ENCODE peak calls at places on chromosomes 13 and 19, in four cellular contexts. C, S, T and U are unnamed samples.
A peak's percentile ranks its signal among the peaks of the same experiment; 100 is the strongest.

GRCh38 chr19:45306522-45307027 is 16.1 kb downstream of the CKM start:
- DNase-seq in C (no peak), S (no peak), T (peak; percentile 34), U (no peak)

GRCh38 chr13:50366488-50367174 is 351.4 kb downstream of the KCNRG start:
- DNase-seq in C (no peak), S (no peak), T (no peak), U (no peak)

GRCh38 chr13:91417660-91418325 is 19.4 kb downstream of the GPC5 start:
- DNase-seq in C (no peak), S (no peak), T (no peak), U (no peak)

GRCh38 chr13:44313674-44314073 is 60.0 kb upstream of the SERP2 start:
- DNase-seq in C (peak; percentile 93), S (no peak), T (no peak), U (peak; percentile 80)

GRCh38 chr13:79528356-79528755 is 47.4 kb downstream of the NDFIP2 start:
- DNase-seq in C (no peak), S (no peak), T (no peak), U (no peak)

GRCh38 chr13:23993439-23993980 is 96.2 kb upstream of the C1QTNF9B start:
- DNase-seq in C (no peak), S (no peak), T (no peak), U (no peak)

GRCh38 chr13:76711515-76712182 is 174.6 kb downstream of the KCTD12 start:
- DNase-seq in C (no peak), S (no peak), T (no peak), U (no peak)

GRCh38 chr13:23609414-23610186 is 39.4 kb downstream of the TNFRSF19 start:
- DNase-seq in C (no peak), S (no peak), T (no peak), U (no peak)

GRCh38 chr19:42178791-42179500 is 38.5 kb downstream of the DEDD2 start:
- DNase-seq in C (no peak), S (no peak), T (peak; percentile 76), U (no peak)

GRCh38 chr19:38549061-38549460 is 68.7 kb downstream of the MAP4K1 start:
- DNase-seq in C (no peak), S (no peak), T (no peak), U (no peak)

GRCh38 chr13:30804474-30804873 is 69.1 kb downstream of the ALOX5AP start:
- DNase-seq in C (no peak), S (no peak), T (no peak), U (no peak)

GRCh38 chr19:2274937-2275535 is 6.9 kb downstream of the PEAK3 start:
- DNase-seq in C (no peak), S (peak; percentile 73), T (peak; percentile 59), U (no peak)

GRCh38 chr19:15195987-15196682 is 4.7 kb downstream of the NOTCH3 start:
- DNase-seq in C (peak; percentile 73), S (no peak), T (peak; percentile 49), U (no peak)

GRCh38 chr19:44113784-44114390 is 688 bp downstream of the ZNF225 start:
- DNase-seq in C (no peak), S (no peak), T (no peak), U (no peak)

GRCh38 chr13:91381371-91381770 is 17.1 kb upstream of the GPC5 start:
- DNase-seq in C (no peak), S (no peak), T (no peak), U (no peak)

GRCh38 chr19:42412661-42413076 is 14.5 kb downstream of the LIPE start:
- DNase-seq in C (no peak), S (no peak), T (no peak), U (no peak)

GRCh38 chr19:49343127-49343526 is 7.9 kb downstream of the CD37 start:
- DNase-seq in C (no peak), S (no peak), T (no peak), U (no peak)

GRCh38 chr19:9863759-9864158 is 28.6 kb downstream of the PIN1 start:
- DNase-seq in C (no peak), S (no peak), T (no peak), U (no peak)

GRCh38 chr13:98214008-98214643 is 37.1 kb upstream of the RNF113B start:
- DNase-seq in C (no peak), S (no peak), T (no peak), U (no peak)

GRCh38 chr13:40464349-40464748 is 202.1 kb downstream of the FOXO1 start:
- DNase-seq in C (no peak), S (no peak), T (no peak), U (no peak)

GRCh38 chr19:43806848-43807247 is 4.6 kb upstream of the LYPD5 start:
- DNase-seq in C (no peak), S (no peak), T (no peak), U (no peak)

GRCh38 chr19:10568444-10568825 is 344 bp downstream of the CDKN2D start:
- DNase-seq in C (no peak), S (no peak), T (no peak), U (no peak)

GRCh38 chr19:49637865-49638350 is 2.0 kb downstream of the RRAS start:
- DNase-seq in C (no peak), S (no peak), T (peak; percentile 77), U (no peak)

GRCh38 chr19:17125052-17125727 is 49.6 kb downstream of the MYO9B start:
- DNase-seq in C (no peak), S (no peak), T (no peak), U (no peak)

GRCh38 chr19:34667349-34668076 is 9.4 kb downstream of the SCGB2B2 start:
- DNase-seq in C (no peak), S (peak; percentile 16), T (peak; percentile 14), U (no peak)

GRCh38 chr13:112448621-112449544 is 72.7 kb downstream of the SPACA7 start:
- DNase-seq in C (no peak), S (no peak), T (no peak), U (no peak)

GRCh38 chr13:65292488-65292901 is 1937.6 kb downstream of the PCDH9 start:
- DNase-seq in C (no peak), S (no peak), T (no peak), U (no peak)

GRCh38 chr13:98853791-98854191 is 101.3 kb upstream of the SLC15A1 start:
- DNase-seq in C (no peak), S (no peak), T (no peak), U (no peak)

GRCh38 chr19:11018743-11019142 is 57.9 kb downstream of the SMARCA4 start:
- DNase-seq in C (no peak), S (no peak), T (no peak), U (no peak)

GRCh38 chr19:49403404-49404187 is 15.5 kb downstream of the KASH5 start:
- DNase-seq in C (no peak), S (no peak), T (no peak), U (no peak)

GRCh38 chr19:14840206-14840605 is 5.2 kb upstream of the OR7A5 start:
- DNase-seq in C (no peak), S (no peak), T (no peak), U (no peak)

GRCh38 chr19:30173593-30174356 is 198.4 kb upstream of the ZNF536 start:
- DNase-seq in C (no peak), S (no peak), T (no peak), U (no peak)

GRCh38 chr19:4067396-4068057 is 828 bp upstream of the ZBTB7A start:
- DNase-seq in C (no peak), S (no peak), T (peak; percentile 75), U (no peak)

GRCh38 chr13:76656496-76656895 is 229.7 kb downstream of the KCTD12 start:
- DNase-seq in C (no peak), S (no peak), T (no peak), U (no peak)

DNA sequence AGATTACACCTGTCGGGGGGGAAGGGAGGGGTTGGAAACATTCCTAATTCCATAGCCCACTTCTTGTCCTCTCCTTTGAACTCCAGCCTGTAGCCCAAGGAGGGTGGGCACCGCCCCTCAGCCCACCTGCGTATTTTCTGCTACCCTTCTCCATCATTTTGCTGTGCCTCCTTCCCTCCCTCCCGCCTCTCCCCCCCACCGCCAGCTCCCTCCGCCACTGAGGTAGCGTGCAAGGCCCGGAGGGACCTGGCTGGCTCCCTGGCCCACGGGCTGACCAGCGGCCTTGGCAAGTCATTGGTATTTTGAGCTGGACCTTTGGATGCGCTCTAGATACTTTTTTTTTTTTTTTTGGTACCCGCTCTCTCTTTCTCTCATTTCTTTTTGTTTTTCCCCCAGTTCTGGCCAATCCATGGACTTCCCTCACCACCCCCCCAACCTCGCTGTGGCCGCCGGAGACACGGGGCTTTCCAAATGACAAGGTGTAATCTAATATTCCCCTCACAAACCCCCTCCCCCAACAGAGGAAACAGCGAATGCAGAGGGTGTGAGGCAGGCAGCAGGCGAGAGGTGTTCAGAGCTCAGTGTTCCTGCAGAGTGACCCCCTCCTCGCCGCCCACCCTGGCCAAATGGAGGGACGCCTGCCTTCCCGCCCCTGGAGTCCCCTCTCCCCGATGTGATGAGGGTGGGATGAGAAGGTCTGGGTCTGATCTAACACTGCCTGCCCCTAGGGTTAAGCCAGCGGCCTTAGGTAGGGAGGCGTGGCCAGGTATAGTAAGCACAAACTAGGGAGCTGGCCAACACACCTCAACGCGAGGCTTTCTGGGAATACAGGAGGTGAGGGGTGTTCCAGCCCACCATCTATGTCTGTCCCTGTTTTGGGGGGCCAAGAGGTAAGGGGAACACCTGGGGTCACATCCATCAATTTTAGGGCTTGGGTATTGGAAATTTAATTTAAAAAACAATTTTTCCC is 89.2 kb downstream of the PTPRS start:
- DNase-seq in C (no peak), S (no peak), T (no peak), U (no peak)
- TF ChIP-seq REST in C (no peak), S (no peak), T (no peak), U (no peak)

GRCh38 chr19:47271949-47272348 is 2.7 kb upstream of the INAFM1 start:
- DNase-seq in C (no peak), S (no peak), T (no peak), U (no peak)
- TF ChIP-seq TCF7L2 in C (no peak), S (no peak), T (no peak), U (no peak)

DNA sequence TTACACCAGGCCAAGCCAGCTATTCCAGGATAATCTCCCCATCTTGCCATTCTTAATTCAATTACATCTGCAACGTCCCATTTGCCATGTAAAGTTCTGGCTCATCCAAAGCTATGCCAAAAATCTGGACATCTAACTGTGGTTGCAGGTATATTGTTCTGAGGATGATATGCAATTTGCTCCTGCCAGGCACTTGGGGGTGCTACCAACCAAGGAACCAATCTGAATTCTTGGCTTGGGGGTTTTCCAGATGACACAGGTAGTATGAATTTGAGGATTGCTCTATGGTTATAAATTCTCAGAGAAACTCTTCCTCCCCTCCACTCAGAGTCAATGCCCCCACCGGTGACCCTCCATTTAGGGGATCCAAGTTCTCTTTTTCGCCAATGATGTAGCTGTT is 33.0 kb downstream of the CRYL1 start:
- DNase-seq in C (peak; percentile 27), S (peak; percentile 46), T (peak; percentile 18), U (no peak)
- TF ChIP-seq CTCF in C (peak; percentile 64), S (peak; percentile 79), T (peak; percentile 76), U (peak; percentile 76)

GRCh38 chr19:6062961-6063575 is 47.2 kb downstream of the RFX2 start:
- DNase-seq in C (no peak), S (no peak), T (no peak), U (no peak)

GRCh38 chr19:6060600-6061391 is 49.5 kb downstream of the RFX2 start:
- DNase-seq in C (no peak), S (no peak), T (peak; percentile 92), U (no peak)

GRCh38 chr19:6061420-6062130 is 48.7 kb downstream of the RFX2 start:
- DNase-seq in C (no peak), S (no peak), T (no peak), U (no peak)

GRCh38 chr19:6063576-6063961 is 46.7 kb downstream of the RFX2 start:
- DNase-seq in C (no peak), S (no peak), T (no peak), U (no peak)

DNA sequence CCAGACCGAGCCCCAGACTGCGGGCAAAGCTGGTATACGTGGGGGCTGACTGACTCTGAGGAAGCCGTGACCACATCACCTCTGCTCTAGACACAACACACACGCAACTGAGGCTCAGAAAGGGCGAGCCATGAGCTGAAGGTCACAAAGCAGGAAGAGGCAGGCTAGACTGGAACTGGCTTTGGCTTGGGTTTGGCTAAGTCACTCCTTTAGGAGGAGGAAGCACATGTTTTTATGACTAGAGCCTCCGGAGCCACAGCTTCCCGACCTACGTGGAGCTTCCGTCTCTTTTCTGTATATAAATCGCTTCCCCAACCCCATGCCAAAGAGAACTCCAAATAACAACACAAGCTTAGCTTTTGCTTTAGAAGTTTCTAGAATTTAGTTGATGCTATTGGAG is 48.0 kb downstream of the RFX2 start:
- DNase-seq in C (no peak), S (no peak), T (no peak), U (no peak)
- TF ChIP-seq REST in C (no peak), S (no peak), T (no peak), U (no peak)